ENCODE peak calls at places on chromosomes 2 and 18, in four cellular contexts. One of them, this sample, is unnamed. For H4K20me1, the result is how much of the 10 kb centered on the place peaks cover.

GRCh38 chr2:232393556-232393955 is 13.1 kb upstream of the ALPG start:
- DNase-seq in IMR-90: no peak
- DNase-seq in fibroblast of lung: no peak
- DNase-seq in hepatocyte: no peak
- DNase-seq in this sample: no peak

GRCh38 chr18:56034954-56035353 is 447.0 kb upstream of the TCF4 start:
- DNase-seq in hepatocyte: no peak
- DNase-seq in IMR-90: no peak
- DNase-seq in fibroblast of lung: no peak
- DNase-seq in this sample: no peak

GRCh38 chr2:1660656-1661650 is 83.4 kb downstream of the PXDN start:
- DNase-seq in IMR-90: no peak
- DNase-seq in hepatocyte: no peak
- DNase-seq in fibroblast of lung: no peak
- DNase-seq in this sample: peak

GRCh38 chr2:237182422-237183123 is 96.9 kb downstream of the COPS8 start:
- DNase-seq in fibroblast of lung: no peak
- DNase-seq in hepatocyte: peak
- DNase-seq in IMR-90: no peak
- DNase-seq in this sample: no peak

GRCh38 chr2:85057236-85057635 is 76.0 kb upstream of the TCF7L1 start:
- DNase-seq in IMR-90: peak
- DNase-seq in hepatocyte: no peak
- DNase-seq in fibroblast of lung: no peak
- DNase-seq in this sample: no peak

GRCh38 chr2:28362991-28363521 is 29.6 kb upstream of the FOSL2 start:
- DNase-seq in fibroblast of lung: no peak
- DNase-seq in hepatocyte: no peak
- DNase-seq in IMR-90: no peak
- DNase-seq in this sample: no peak

GRCh38 chr2:157328133-157328532 is 2.5 kb upstream of the ERMN start:
- DNase-seq in IMR-90: no peak
- DNase-seq in hepatocyte: no peak
- DNase-seq in fibroblast of lung: no peak
- DNase-seq in this sample: no peak

GRCh38 chr2:120346667-120347358 is 877 bp downstream of the INHBB start:
- DNase-seq in hepatocyte: peak
- DNase-seq in IMR-90: peak
- DNase-seq in fibroblast of lung: peak
- DNase-seq in this sample: peak

GRCh38 chr2:234483568-234484251 is 13.2 kb downstream of the ARL4C start:
- DNase-seq in fibroblast of lung: no peak
- DNase-seq in IMR-90: no peak
- DNase-seq in hepatocyte: no peak
- DNase-seq in this sample: peak

GRCh38 chr18:36297419-36298112 is at the start of gene FHOD3:
- DNase-seq in IMR-90: peak
- DNase-seq in hepatocyte: peak
- DNase-seq in fibroblast of lung: peak
- DNase-seq in this sample: peak

GRCh38 chr2:220396287-220396686 is 768.9 kb downstream of the SLC4A3 start:
- DNase-seq in fibroblast of lung: peak
- DNase-seq in IMR-90: peak
- DNase-seq in hepatocyte: no peak
- DNase-seq in this sample: no peak

GRCh38 chr18:40159141-40160017 is 1795.7 kb upstream of the PIK3C3 start:
- DNase-seq in fibroblast of lung: peak
- DNase-seq in IMR-90: peak
- DNase-seq in hepatocyte: peak
- DNase-seq in this sample: no peak

GRCh38 chr2:145824384-145824783 is 1304.5 kb upstream of the ZEB2 start:
- DNase-seq in fibroblast of lung: no peak
- DNase-seq in hepatocyte: no peak
- DNase-seq in IMR-90: no peak
- DNase-seq in this sample: no peak

GRCh38 chr2:53170463-53170862 is 597.1 kb upstream of the CHAC2 start:
- DNase-seq in fibroblast of lung: peak
- DNase-seq in IMR-90: peak
- DNase-seq in hepatocyte: no peak
- DNase-seq in this sample: no peak

GRCh38 chr2:225056330-225057073 is 14.2 kb upstream of the DOCK10 start:
- DNase-seq in fibroblast of lung: peak
- DNase-seq in hepatocyte: no peak
- DNase-seq in IMR-90: peak
- DNase-seq in this sample: no peak

GRCh38 chr2:59029058-59029457 is 787.9 kb upstream of the FANCL start:
- DNase-seq in IMR-90: no peak
- DNase-seq in hepatocyte: no peak
- DNase-seq in fibroblast of lung: no peak
- DNase-seq in this sample: no peak

GRCh38 chr2:204705243-204705971 is 160.1 kb downstream of the PARD3B start:
- DNase-seq in hepatocyte: peak
- DNase-seq in IMR-90: peak
- DNase-seq in fibroblast of lung: peak
- DNase-seq in this sample: no peak

GRCh38 chr2:172672114-172672513 is 63.5 kb upstream of the RAPGEF4 start:
- DNase-seq in fibroblast of lung: peak
- DNase-seq in hepatocyte: no peak
- DNase-seq in IMR-90: peak
- DNase-seq in this sample: no peak

GRCh38 chr18:68054669-68055068 is 538.1 kb upstream of the DSEL start:
- DNase-seq in IMR-90: no peak
- DNase-seq in fibroblast of lung: no peak
- DNase-seq in hepatocyte: no peak
- DNase-seq in this sample: no peak

GRCh38 chr2:225164406-225165048 is 122.3 kb upstream of the DOCK10 start:
- DNase-seq in IMR-90: no peak
- DNase-seq in fibroblast of lung: peak
- DNase-seq in hepatocyte: no peak
- DNase-seq in this sample: no peak

DNA sequence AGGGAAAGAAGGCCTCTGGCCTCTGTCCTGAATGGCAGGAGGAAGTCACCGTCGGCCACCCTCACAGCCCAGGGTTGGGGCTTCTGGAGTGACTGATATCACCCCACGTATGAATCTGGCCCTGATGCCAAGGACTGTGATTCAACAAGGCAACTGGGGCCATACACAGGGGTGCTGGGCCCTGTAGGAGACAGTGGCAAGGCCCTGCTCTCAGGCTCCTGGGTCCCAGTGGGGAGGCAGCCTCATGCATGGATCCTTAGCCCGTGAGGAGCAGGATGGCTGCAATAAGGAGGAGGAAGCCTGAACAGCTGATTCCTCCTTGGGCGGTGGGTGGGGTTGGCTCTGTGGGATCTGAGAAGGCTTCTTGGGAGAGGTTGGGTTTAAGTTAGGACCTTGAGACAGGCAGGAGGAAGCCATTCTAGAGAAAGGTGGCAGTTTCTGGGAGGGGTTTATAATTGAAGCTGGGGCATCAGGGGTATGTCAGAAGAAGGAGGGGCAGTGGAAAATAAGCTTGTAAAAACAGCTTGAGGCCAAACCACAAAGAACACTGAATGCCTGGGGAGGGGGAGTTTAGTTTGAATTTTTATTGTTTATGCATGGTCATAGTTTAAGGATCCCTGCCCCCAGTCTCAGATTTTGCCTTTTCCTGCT is 42.8 kb upstream of the LAPTM4A start:
- DNase-seq in IMR-90: no peak
- DNase-seq in hepatocyte: no peak
- DNase-seq in fibroblast of lung: no peak
- DNase-seq in this sample: no peak
- H2AFZ ChIP-seq in IMR-90: peak
- H2AFZ ChIP-seq in hepatocyte: no peak
- H2AFZ ChIP-seq in fibroblast of lung: peak
- H2AFZ ChIP-seq in this sample: no peak

GRCh38 chr2:144472911-144473310 is 47.0 kb downstream of the ZEB2 start:
- DNase-seq in fibroblast of lung: no peak
- DNase-seq in IMR-90: no peak
- DNase-seq in hepatocyte: no peak
- DNase-seq in this sample: no peak
- H4K20me1 ChIP-seq in fibroblast of lung: under half
- H4K20me1 ChIP-seq in IMR-90: under half
- H4K20me1 ChIP-seq in hepatocyte: under half
- H4K20me1 ChIP-seq in this sample: under half

GRCh38 chr2:45944075-45944474 is 292.6 kb downstream of the PRKCE start:
- DNase-seq in fibroblast of lung: peak
- DNase-seq in hepatocyte: no peak
- DNase-seq in IMR-90: peak
- DNase-seq in this sample: no peak
- H2AFZ ChIP-seq in fibroblast of lung: no peak
- H2AFZ ChIP-seq in hepatocyte: no peak
- H2AFZ ChIP-seq in IMR-90: peak
- H2AFZ ChIP-seq in this sample: no peak

DNA sequence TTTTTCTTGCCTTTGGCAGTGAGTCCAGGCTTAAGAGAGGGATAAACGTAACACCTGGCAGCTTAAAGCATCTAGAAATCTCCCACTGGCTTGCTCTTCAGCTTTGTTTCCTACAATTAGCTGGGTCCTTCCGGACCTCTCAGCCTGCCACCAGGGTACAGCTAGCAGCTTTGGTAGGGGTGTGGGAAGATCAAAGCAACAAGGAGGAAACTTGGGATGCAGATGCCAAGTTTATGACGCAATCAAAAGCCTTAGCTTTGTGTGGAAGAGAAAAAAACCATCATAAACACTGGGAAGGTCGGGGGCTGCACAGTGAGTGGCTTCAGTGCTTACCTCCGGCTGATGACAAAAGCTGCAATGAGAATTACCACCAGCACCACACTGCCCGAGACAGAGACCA is 116.9 kb downstream of the EPHA4 start:
- DNase-seq in IMR-90: peak
- DNase-seq in hepatocyte: no peak
- DNase-seq in fibroblast of lung: no peak
- DNase-seq in this sample: no peak
- H4K20me1 ChIP-seq in IMR-90: under half
- H4K20me1 ChIP-seq in hepatocyte: under half
- H4K20me1 ChIP-seq in fibroblast of lung: under half
- H4K20me1 ChIP-seq in this sample: under half

GRCh38 chr2:113937501-113937900 is 47.6 kb downstream of the ACTR3 start:
- DNase-seq in fibroblast of lung: no peak
- DNase-seq in IMR-90: no peak
- DNase-seq in hepatocyte: no peak
- DNase-seq in this sample: no peak
- H2AFZ ChIP-seq in fibroblast of lung: no peak
- H2AFZ ChIP-seq in IMR-90: no peak
- H2AFZ ChIP-seq in hepatocyte: no peak
- H2AFZ ChIP-seq in this sample: no peak

GRCh38 chr2:189146553-189146952 is 33.0 kb downstream of the COL5A2 start:
- DNase-seq in IMR-90: no peak
- DNase-seq in fibroblast of lung: no peak
- DNase-seq in hepatocyte: no peak
- DNase-seq in this sample: no peak

GRCh38 chr2:189147989-189148388 is 31.6 kb downstream of the COL5A2 start:
- DNase-seq in IMR-90: no peak
- DNase-seq in hepatocyte: no peak
- DNase-seq in fibroblast of lung: no peak
- DNase-seq in this sample: no peak

GRCh38 chr2:189144700-189145211 is 34.8 kb downstream of the COL5A2 start:
- DNase-seq in hepatocyte: no peak
- DNase-seq in IMR-90: peak
- DNase-seq in fibroblast of lung: peak
- DNase-seq in this sample: no peak

GRCh38 chr2:189149981-189150380 is 29.6 kb downstream of the COL5A2 start:
- DNase-seq in IMR-90: peak
- DNase-seq in fibroblast of lung: peak
- DNase-seq in hepatocyte: no peak
- DNase-seq in this sample: no peak

DNA sequence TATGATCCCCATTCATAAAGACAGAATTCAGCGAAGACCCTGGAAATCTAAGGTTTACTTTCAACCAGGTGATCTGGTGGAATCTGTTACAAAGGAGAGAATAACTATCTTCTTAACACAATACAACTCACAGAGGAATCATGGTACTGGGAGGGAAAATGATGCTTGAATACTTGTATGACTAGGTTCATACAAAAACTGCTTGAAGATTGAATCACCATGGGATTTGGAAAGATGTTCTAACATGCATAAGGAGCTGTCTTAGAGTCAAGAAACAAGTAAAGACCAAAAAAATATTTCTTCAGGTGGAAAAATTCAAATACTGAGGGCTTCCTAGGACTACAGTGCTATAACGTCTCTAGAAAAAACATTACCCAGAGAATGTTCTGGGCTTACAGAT is 32.2 kb downstream of the COL5A2 start:
- DNase-seq in IMR-90: peak
- DNase-seq in hepatocyte: no peak
- DNase-seq in fibroblast of lung: peak
- DNase-seq in this sample: no peak
- H4K20me1 ChIP-seq in IMR-90: under half
- H4K20me1 ChIP-seq in hepatocyte: under half
- H4K20me1 ChIP-seq in fibroblast of lung: under half
- H4K20me1 ChIP-seq in this sample: under half